ENCODE peak calls at places on chromosomes 13 and 19, in six cellular contexts. L is ascending aorta, H is stomach, M is HCT116, Z is pancreas, O is IMR-90. P is an unnamed sample. For H3K4me1, the result is how much of the 10 kb centered on the place peaks cover.

GRCh38 chr19:2059422-2060201 is 8.6 kb upstream of the MKNK2 start:
- DNase-seq in L (peak), H (peak), M (peak), Z (peak), O (peak), P (peak)

GRCh38 chr13:68056816-68057710 is 826.9 kb upstream of the PCDH9 start:
- DNase-seq in L (no peak), H (no peak), M (no peak), Z (no peak), O (peak), P (no peak)

GRCh38 chr13:109784590-109785140 is 1.7 kb downstream of the IRS2 start:
- DNase-seq in L (peak), H (peak), M (no peak), Z (peak), O (peak), P (peak)

GRCh38 chr13:111384441-111385181 is 64.2 kb downstream of the TEX29 start:
- DNase-seq in L (peak), H (peak), M (no peak), Z (no peak), O (no peak), P (no peak)

GRCh38 chr13:35978607-35979316 is 152.4 kb downstream of the DCLK1 start:
- DNase-seq in L (no peak), H (no peak), M (peak), Z (no peak), O (peak), P (peak)

GRCh38 chr13:105346141-105346766 is 1189.2 kb downstream of the EFNB2 start:
- DNase-seq in L (no peak), H (no peak), M (peak), Z (no peak), O (peak), P (no peak)

GRCh38 chr13:97288486-97288900 is 66.4 kb downstream of the MBNL2 start:
- DNase-seq in L (no peak), H (no peak), M (no peak), Z (no peak), O (no peak), P (no peak)

GRCh38 chr19:1470864-1471513 is 8.0 kb downstream of the C19orf25 start:
- DNase-seq in L (no peak), H (no peak), M (no peak), Z (peak), O (no peak), P (no peak)

GRCh38 chr19:49489601-49490167 is 2.3 kb downstream of the RPL13A start:
- DNase-seq in L (no peak), H (no peak), M (no peak), Z (no peak), O (no peak), P (no peak)

GRCh38 chr19:32674959-32675719 is at the start of gene ANKRD27:
- DNase-seq in L (peak), H (peak), M (peak), Z (peak), O (peak), P (peak)

GRCh38 chr19:5292453-5292842 is 48.2 kb downstream of the PTPRS start:
- DNase-seq in L (no peak), H (peak), M (no peak), Z (peak), O (peak), P (peak)

DNA sequence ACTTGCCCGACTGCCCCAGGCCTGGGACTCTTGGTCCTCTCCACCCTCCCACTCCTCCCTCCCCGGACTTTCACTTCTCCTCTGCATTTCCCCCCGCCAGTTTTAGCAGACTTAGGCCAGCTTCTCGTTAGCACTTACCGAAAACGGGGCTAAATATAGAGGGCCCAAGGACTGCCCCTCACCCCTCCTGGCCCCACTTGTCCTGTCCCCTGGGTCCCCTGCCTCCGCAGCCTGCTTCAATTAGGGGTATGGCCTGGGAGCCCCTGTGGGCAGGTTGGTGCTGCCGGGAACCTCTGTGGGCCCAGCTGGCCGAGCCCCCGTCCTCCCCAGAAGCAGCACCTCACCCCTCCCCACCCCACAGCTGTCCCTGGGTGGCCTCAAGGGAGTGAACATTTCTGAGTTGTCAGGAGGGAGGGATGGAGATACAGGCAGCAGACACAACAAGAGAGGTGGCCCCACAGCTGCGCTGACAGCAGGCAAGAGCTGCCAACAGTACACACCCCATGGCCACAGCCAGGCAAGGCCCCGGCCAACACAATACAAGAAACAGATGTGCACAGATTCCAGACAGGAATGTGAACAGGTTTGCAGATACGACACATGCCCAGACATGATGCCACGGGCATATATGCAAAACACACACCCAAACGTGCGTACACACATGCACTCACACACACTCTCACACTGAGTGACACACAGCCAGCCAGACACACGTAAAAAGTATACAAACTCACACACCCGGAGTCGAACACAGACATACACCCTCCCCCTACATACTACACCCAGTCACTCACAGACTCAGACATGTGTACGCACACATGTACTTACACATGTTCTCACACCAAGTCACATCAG is 2.6 kb downstream of the POU2F2 start:
- DNase-seq in L (peak), H (peak), M (no peak), Z (no peak), O (peak), P (peak)
- H3K4me1 ChIP-seq in L (under half), H (under half), M (under half), Z (under half), O (under half), P (under half)

GRCh38 chr13:103515410-103515809 is 449.2 kb upstream of the SLC10A2 start:
- DNase-seq in L (no peak), H (no peak), M (no peak), Z (no peak), O (no peak), P (no peak)

GRCh38 chr13:103514188-103514587 is 448.0 kb upstream of the SLC10A2 start:
- DNase-seq in L (no peak), H (no peak), M (no peak), Z (no peak), O (no peak), P (no peak)

DNA sequence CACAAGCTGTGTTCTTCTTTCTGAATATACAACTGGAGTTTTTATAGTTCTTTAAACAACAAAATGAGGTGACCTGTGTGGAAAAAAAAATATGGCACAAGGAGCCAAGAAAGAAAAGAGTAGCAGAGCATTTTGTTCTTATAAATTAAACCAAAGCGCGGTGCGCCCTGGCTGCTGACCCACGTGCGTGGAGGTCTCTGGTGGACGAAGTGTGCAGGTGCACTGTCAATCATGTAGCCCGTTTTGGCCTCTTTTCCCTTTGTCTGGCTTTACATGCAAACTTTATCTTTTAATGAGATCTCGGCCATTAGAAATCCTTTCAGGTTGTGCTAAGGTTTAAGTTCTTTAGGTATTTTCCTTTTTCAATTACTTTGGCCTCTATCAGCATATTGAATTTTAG is 443.8 kb upstream of the SLC10A2 start:
- DNase-seq in L (no peak), H (no peak), M (no peak), Z (no peak), O (no peak), P (no peak)
- TF ChIP-seq CTCF in L (peak), H (no peak), M (no peak), Z (no peak), O (no peak), P (no peak)

GRCh38 chr19:46927106-46927505 is 66.3 kb downstream of the ARHGAP35 start:
- DNase-seq in L (peak), H (no peak), M (no peak), Z (no peak), O (no peak), P (no peak)
- H3K4me1 ChIP-seq in L (half or more), H (under half), M (half or more), Z (under half), O (under half), P (under half)

DNA sequence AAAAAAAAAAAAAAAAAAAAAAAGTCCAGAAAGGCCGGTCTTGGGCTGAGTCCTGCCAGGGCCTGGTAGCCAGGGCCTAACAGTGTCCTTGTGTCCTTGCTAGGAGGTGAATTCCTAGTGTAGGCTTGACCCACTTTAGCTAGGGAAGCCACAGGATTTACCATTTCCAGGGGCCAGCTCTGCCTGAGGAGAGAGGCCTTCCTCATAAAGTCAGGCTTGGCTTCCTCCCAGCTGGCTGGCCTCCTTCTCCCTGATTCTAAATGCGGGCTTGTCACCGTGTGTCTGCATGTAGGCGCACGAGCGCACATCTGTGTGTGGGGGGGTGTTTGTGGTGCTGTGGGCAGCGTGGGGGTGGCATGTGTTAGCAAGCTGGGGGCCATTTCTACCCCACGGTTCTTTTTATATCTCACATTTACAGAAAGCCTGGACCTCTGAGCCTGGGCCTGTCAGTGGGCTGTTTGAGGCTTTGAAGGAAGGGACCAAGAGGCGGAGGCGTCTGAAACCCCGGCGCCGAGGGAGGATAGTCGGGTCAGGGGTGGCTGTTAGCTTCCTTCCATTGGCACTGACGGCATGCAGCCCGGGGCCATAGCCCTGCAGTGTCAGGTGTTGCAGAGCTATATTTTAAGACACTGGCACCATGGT is 31.7 kb downstream of the IER2 start:
- DNase-seq in L (peak), H (peak), M (no peak), Z (peak), O (peak), P (peak)
- TF ChIP-seq CTCF in L (no peak), H (no peak), M (no peak), Z (no peak), O (no peak), P (no peak)

DNA sequence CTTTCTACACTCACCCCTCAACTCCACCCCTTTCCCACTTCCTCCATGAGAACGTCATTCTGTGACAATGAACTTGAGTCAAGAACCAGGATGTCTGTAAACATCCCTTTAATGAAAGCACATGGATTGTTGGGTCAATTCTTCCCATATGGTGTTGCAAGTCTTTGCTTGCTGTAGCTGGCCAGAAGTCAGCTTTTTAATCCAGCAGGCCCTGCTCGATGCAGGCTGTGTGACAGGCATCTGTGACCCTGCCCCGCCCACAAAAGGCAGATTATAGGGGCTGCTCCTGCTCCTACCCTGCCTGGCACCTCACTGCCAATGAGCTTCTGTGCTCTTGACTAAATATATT is 78.0 kb downstream of the STARD13 start:
- DNase-seq in L (no peak), H (no peak), M (no peak), Z (no peak), O (peak), P (peak)
- H3K4me1 ChIP-seq in L (under half), H (under half), M (under half), Z (under half), O (under half), P (under half)

GRCh38 chr13:79405831-79406596 is at the start of gene RBM26:
- DNase-seq in L (peak), H (peak), M (peak), Z (peak), O (peak), P (peak)
- TF ChIP-seq CTCF in L (peak), H (no peak), M (no peak), Z (no peak), O (no peak), P (peak)

GRCh38 chr19:55545443-55545842 is at the start of gene SBK3:
- DNase-seq in L (no peak), H (no peak), M (no peak), Z (no peak), O (no peak), P (no peak)

GRCh38 chr19:55544776-55545439 is 435 bp downstream of the SBK3 start:
- DNase-seq in L (no peak), H (no peak), M (no peak), Z (no peak), O (no peak), P (no peak)

GRCh38 chr19:55546822-55547614 is 1.7 kb upstream of the SBK3 start:
- DNase-seq in L (peak), H (peak), M (no peak), Z (peak), O (peak), P (no peak)

GRCh38 chr19:55544014-55544413 is 1.3 kb downstream of the SBK3 start:
- DNase-seq in L (no peak), H (no peak), M (no peak), Z (no peak), O (no peak), P (no peak)

DNA sequence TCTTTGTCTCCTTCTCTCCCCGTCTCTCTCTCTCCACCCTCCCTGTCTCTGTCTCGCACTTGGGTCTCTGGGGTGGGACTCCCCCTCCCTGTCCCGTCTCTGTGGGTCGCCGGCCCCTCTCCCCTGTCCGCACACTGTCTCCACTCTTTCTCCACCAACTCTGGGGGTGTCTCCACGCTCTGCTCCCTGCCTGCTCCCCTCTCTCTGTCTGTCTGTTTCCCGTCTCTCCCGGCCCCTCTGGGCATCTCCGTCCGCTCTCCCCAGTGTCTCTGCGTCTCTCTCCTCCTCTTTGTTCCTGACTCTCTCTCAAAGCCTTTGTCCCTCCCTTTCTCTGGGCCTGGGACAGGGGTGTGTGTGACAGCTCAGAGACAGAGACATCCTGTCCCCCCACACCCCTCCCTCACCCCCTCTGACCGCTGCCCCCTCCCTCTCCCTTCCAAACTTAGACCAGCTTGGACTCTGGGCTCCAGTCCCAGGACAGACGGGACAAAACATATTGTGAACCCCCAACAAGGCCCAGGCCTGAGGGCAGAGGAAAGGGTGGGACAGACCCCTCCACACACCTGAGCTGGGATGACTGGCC is 661 bp upstream of the SBK3 start:
- DNase-seq in L (no peak), H (no peak), M (no peak), Z (no peak), O (no peak), P (no peak)
- H3K4me1 ChIP-seq in L (under half), H (under half), M (half or more), Z (under half), O (under half), P (under half)

DNA sequence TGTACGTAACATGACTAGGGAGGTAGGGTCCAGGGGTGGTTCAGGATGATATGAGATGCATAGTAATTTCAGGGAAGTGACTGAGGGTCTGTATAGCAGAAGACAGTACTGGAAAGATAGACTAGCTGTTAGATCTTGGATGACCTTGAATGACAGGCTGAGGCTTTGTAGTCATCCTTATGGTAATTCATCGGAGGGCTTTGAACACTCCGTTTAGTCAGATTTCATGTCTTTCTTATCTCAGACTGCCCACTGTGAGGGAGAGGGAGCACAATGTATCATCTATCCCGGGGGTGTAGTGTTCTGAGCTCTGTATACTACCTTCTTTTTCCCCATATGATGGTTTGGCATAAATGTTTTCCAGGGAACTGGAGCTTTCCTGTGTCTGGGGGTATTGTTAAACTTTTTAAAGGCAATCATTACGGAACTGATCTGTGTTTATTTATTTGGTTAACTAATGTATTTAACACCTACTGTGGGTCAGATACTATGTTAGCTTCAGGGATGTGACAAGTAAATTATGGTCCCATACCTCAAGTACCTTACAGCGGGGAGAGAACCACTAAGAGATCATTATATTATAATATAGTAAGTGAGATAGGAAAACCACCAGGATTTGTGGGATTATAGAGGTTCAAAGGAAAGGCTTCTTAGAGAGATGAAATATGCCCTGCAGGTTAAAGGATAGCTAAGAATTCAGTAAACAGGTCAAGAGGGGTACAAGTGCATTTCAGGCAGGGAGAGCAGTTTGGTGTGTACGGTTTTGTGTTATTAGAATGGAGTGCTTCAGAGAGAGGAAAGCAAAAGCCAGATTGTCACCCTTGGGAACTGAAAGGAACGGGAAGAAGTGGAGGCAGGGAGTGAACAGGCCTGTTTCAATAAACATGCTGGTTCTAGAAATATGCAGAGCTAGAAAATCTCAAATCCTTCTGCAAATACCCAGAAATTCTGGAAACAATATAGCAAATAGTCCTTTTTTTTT is 164.8 kb upstream of the KL start:
- DNase-seq in L (no peak), H (no peak), M (no peak), Z (no peak), O (no peak), P (no peak)
- TF ChIP-seq CTCF in L (no peak), H (no peak), M (no peak), Z (no peak), O (no peak), P (no peak)